ENCODE peak calls at places on chromosomes 7 and 10, in seven cellular contexts. Z is naive thymus-derived CD4-positive, alpha-beta T cell; U is T-helper 9 cell; O is T-cell; S is fibroblast of lung; H is left lung; D is activated CD4-positive, alpha-beta T cell treated with anti-CD3 and anti-CD28 coated beads, Interleukin-2, amount 50 U/mL, for 48 hours. L is an unnamed sample.

GRCh38 chr7:20440472-20441105 is 109.9 kb downstream of the ITGB8 start:
- DNase-seq in Z (no peak), U (no peak), O (no peak), S (peak; percentile 20), H (no peak), D (peak; percentile 21), L (no peak)

GRCh38 chr7:43071604-43072003 is 40.8 kb upstream of the HECW1 start:
- DNase-seq in Z (no peak), U (no peak), O (no peak), S (no peak), H (no peak), D (peak; percentile 32), L (no peak)

GRCh38 chr7:128874140-128875031 is 11.7 kb downstream of the ATP6V1F start:
- DNase-seq in Z (no peak), U (no peak), O (no peak), S (no peak), H (no peak), D (no peak), L (no peak)

GRCh38 chr7:15977663-15978062 is 291.2 kb upstream of the MEOX2 start:
- DNase-seq in Z (no peak), U (no peak), O (no peak), S (peak; percentile 76), H (no peak), D (no peak), L (no peak)

GRCh38 chr7:139453673-139454321 is 29.7 kb downstream of the KLRG2 start:
- DNase-seq in Z (no peak), U (no peak), O (no peak), S (peak; percentile 38), H (no peak), D (no peak), L (no peak)

GRCh38 chr7:137296551-137296950 is 47.0 kb downstream of the PTN start:
- DNase-seq in Z (no peak), U (no peak), O (no peak), S (no peak), H (no peak), D (no peak), L (no peak)

GRCh38 chr7:93202594-93203273 is 23.5 kb downstream of the HEPACAM2 start:
- DNase-seq in Z (no peak), U (no peak), O (no peak), S (no peak), H (no peak), D (no peak), L (no peak)

GRCh38 chr10:73044378-73045285 is 52.0 kb downstream of the P4HA1 start:
- DNase-seq in Z (no peak), U (no peak), O (no peak), S (peak; percentile 92), H (no peak), D (no peak), L (no peak)

GRCh38 chr7:122675011-122675410 is 23.9 kb downstream of the RNF133 start:
- DNase-seq in Z (no peak), U (no peak), O (no peak), S (peak; percentile 57), H (no peak), D (no peak), L (no peak)

GRCh38 chr7:1948377-1948796 is 278.3 kb downstream of the ELFN1 start:
- DNase-seq in Z (no peak), U (no peak), O (no peak), S (no peak), H (peak; percentile 75), D (no peak), L (no peak)

GRCh38 chr7:46386428-46387399 is 465.6 kb upstream of the IGFBP3 start:
- DNase-seq in Z (no peak), U (no peak), O (no peak), S (peak; percentile 54), H (no peak), D (no peak), L (no peak)

GRCh38 chr10:118340486-118340885 is 1.6 kb downstream of the FAM204A start:
- DNase-seq in Z (no peak), U (no peak), O (no peak), S (no peak), H (no peak), D (no peak), L (no peak)

GRCh38 chr10:34377833-34378232 is 437.3 kb downstream of the PARD3 start:
- DNase-seq in Z (no peak), U (no peak), O (no peak), S (no peak), H (no peak), D (no peak), L (no peak)

GRCh38 chr10:71349401-71349800 is 30.3 kb downstream of the SLC29A3 start:
- DNase-seq in Z (no peak), U (no peak), O (no peak), S (peak; percentile 60), H (no peak), D (no peak), L (no peak)